ENCODE peak calls at places on chromosomes 7 and 10, in seven cellular contexts. S is fibroblast of lung, Q is IMR-90, A is breast epithelium, B is endothelial cell, W is body of pancreas, M is BJ. Y is an unnamed sample.

GRCh38 chr7:43847496-43847895 is 21.8 kb downstream of the MRPS24 start:
- DNase-seq in S (no peak), Q (peak), A (no peak), B (no peak), W (no peak), M (no peak), Y (no peak)

GRCh38 chr7:2493205-2493604 is 17.0 kb upstream of the GRIFIN start:
- DNase-seq in S (no peak), Q (peak), A (no peak), B (no peak), W (no peak), M (no peak), Y (no peak)

GRCh38 chr7:147492621-147493020 is 1097.9 kb upstream of the C7orf33 start:
- DNase-seq in S (no peak), Q (peak), A (no peak), B (no peak), W (no peak), M (no peak), Y (no peak)

GRCh38 chr7:110600983-110601382 is 489.9 kb upstream of the LRRN3 start:
- DNase-seq in S (no peak), Q (no peak), A (no peak), B (no peak), W (no peak), M (peak), Y (no peak)

GRCh38 chr10:58457761-58458616 is 54.7 kb upstream of the BICC1 start:
- DNase-seq in S (peak), Q (peak), A (no peak), B (no peak), W (peak), M (peak), Y (no peak)

GRCh38 chr7:52026140-52026539 is 709.5 kb upstream of the COBL start:
- DNase-seq in S (no peak), Q (no peak), A (no peak), B (no peak), W (no peak), M (no peak), Y (no peak)

GRCh38 chr7:152341039-152341913 is 94.5 kb downstream of the KMT2C start:
- DNase-seq in S (peak), Q (peak), A (no peak), B (peak), W (peak), M (no peak), Y (no peak)

GRCh38 chr7:102841290-102841689 is 71.5 kb upstream of the LRRC17 start:
- DNase-seq in S (peak), Q (no peak), A (no peak), B (no peak), W (no peak), M (no peak), Y (peak)

GRCh38 chr10:88069338-88069737 is 205.9 kb downstream of the PTEN start:
- DNase-seq in S (no peak), Q (no peak), A (no peak), B (no peak), W (no peak), M (no peak), Y (no peak)

GRCh38 chr10:88073676-88074075 is 210.3 kb downstream of the PTEN start:
- DNase-seq in S (no peak), Q (no peak), A (no peak), B (no peak), W (no peak), M (no peak), Y (no peak)

GRCh38 chr10:88074971-88075370 is 211.5 kb downstream of the PTEN start:
- DNase-seq in S (no peak), Q (no peak), A (no peak), B (no peak), W (no peak), M (no peak), Y (no peak)

GRCh38 chr10:88070080-88070880 is 206.9 kb downstream of the PTEN start:
- DNase-seq in S (no peak), Q (peak), A (no peak), B (no peak), W (no peak), M (no peak), Y (no peak)

GRCh38 chr10:88071814-88072380 is 208.5 kb downstream of the PTEN start:
- DNase-seq in S (no peak), Q (no peak), A (no peak), B (no peak), W (peak), M (no peak), Y (no peak)
- TF ChIP-seq CTCF in S (no peak), Q (no peak), A (no peak), B (no peak), W (no peak), M (no peak), Y (no peak)

DNA sequence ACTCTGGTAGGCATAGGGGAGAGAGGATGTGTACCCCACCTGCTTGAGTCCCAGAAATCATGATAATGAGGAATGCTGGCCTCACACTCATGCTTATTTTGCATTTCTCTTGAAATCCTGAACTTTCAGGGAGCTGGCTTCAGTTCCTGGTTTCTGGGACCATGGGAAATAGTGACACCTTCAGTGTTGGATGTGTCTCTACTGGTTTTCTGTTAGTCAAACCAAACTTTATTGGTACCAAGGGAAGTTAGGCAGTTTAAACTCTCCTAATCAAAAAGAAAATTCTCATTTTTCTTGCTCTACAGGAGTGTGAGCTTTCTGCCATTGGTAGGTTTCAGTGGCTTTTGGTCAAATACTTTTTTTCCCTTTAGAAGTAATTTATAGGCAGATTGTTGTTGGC is 11.8 kb upstream of the PCGF5 start:
- DNase-seq in S (no peak), Q (no peak), A (no peak), B (no peak), W (no peak), M (no peak), Y (no peak)
- TF ChIP-seq CTCF in S (no peak), Q (no peak), A (no peak), B (no peak), W (no peak), M (no peak), Y (no peak)

DNA sequence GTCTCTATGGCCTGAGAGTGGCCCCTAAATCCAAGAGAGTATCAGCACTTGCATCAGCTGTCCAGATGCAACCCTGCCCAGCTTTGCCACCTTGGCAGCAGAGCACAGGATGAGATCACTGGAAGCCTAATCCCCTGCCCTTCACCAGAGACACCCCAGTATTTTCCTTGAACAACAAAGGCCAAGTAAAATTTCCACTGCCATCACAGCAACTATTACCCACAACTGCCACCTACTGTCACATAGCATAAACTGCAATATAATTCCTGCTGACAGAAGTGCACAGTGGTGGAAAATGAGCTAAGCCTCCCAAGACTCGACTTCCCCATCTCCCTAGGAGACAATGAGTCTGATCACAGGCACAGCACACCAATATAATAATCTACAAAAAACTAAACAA is 462.8 kb upstream of the ZWINT start:
- DNase-seq in S (no peak), Q (no peak), A (no peak), B (no peak), W (no peak), M (no peak), Y (peak)
- TF ChIP-seq CTCF in S (no peak), Q (peak), A (no peak), B (peak), W (no peak), M (no peak), Y (peak)

DNA sequence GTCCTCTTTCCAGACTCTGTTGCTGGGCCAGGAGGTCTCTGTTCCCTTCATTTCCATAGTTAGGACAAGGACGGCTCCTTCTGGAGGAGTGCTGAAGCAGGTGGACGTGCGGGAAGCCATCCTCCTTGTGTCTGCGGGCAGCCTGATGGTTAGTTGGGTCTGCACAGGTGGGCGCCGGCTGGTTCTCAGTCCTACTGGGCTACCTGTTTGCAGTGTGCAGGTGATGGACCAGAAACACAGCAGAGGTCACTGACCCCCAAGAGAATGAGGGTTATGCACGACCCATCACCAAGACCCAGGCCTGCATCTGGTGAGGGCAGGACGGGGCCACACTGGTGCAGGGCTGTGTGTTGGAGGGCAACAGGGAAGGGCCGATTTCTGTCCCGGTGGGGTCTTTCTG is 7.8 kb downstream of the RARRES2 start:
- DNase-seq in S (no peak), Q (no peak), A (no peak), B (no peak), W (no peak), M (no peak), Y (peak)
- TF ChIP-seq CTCF in S (no peak), Q (no peak), A (no peak), B (no peak), W (no peak), M (no peak), Y (no peak)

DNA sequence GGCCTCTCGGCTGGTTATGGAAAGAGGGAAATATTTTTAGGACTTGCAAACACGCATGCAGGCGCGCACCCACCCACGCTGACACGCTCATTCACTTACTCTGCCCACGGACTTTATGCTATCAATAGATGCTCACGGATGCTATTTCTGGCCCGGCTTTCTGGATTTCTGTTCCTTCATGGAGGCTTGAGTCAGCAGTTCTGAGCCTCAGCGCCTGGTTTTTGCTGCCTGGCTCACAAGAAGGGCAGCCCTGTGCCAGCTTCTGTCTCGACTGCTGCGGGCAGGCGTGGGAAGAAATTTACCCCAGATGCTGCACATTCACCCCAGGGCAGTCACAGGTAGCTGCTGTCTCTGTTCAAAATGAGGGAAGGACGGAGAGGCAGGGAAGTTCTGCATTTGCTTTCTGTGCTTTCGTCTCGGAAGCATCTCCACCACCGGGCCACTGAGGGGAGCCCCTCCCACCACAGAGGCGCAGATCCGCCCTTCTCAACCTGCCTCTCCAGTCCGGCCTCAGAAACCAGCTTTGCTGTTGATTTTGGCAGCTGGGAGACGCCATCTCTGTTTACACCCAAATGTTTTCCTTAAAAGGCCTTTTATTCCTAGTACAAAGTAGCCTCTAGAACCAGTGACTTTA is 116.2 kb upstream of the BTBD16 start:
- DNase-seq in S (peak), Q (peak), A (no peak), B (peak), W (no peak), M (no peak), Y (no peak)
- TF ChIP-seq CTCF in S (no peak), Q (no peak), A (no peak), B (no peak), W (no peak), M (peak), Y (no peak)

DNA sequence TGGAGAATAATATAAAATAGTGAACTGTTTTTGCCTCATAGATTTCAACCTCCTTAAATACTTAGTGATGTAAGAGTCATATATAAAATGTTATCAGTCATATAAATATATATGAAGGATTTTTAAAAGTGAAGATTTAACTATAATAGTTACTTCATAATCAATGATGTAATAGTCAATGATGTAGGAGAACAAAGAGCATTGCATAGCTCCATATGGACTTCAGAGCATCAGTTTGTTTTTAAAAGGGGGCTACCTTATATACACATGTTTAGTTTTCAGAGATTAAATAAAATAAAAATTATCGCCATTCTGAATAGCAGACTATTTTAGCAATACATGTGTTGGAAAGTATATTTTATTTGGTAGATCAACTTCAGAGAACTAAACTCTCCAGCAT is 29.1 kb upstream of the EPC1 start:
- DNase-seq in S (no peak), Q (no peak), A (no peak), B (no peak), W (no peak), M (no peak), Y (no peak)
- TF ChIP-seq CTCF in S (no peak), Q (no peak), A (no peak), B (no peak), W (no peak), M (no peak), Y (no peak)

Y was measured in GM13976.